ENCODE peak calls at places on chromosomes 7 and 10, in eight cellular contexts. B, O, U, V, F, C, G and I are unnamed samples. For H3K36me3, the result is how much of the 10 kb centered on the place peaks cover.

GRCh38 chr10:122348512-122348911 is 26.0 kb upstream of the PLEKHA1 start:
- DNase-seq in B (no peak), O (no peak), U (peak), V (no peak), F (no peak), C (no peak), G (no peak), I (no peak)

GRCh38 chr10:126062132-126063032 is 166.0 kb downstream of the FANK1 start:
- DNase-seq in B (peak), O (peak), U (no peak), V (no peak), F (no peak), C (peak), G (peak), I (peak)

GRCh38 chr7:112422842-112423496 is 27.3 kb upstream of the IFRD1 start:
- DNase-seq in B (peak), O (peak), U (peak), V (peak), F (peak), C (peak), G (peak), I (peak)

GRCh38 chr7:381211-382117 is 91.5 kb downstream of the FOXL3 start:
- DNase-seq in B (no peak), O (no peak), U (no peak), V (peak), F (no peak), C (no peak), G (no peak), I (peak)

GRCh38 chr10:34124522-34125035 is 690.5 kb downstream of the PARD3 start:
- DNase-seq in B (peak), O (peak), U (no peak), V (peak), F (peak), C (no peak), G (peak), I (no peak)

GRCh38 chr10:122850705-122851640 is 5.3 kb upstream of the CUZD1 start:
- DNase-seq in B (peak), O (peak), U (no peak), V (no peak), F (no peak), C (peak), G (no peak), I (no peak)

GRCh38 chr7:137091396-137091795 is 222.9 kb downstream of the CHRM2 start:
- DNase-seq in B (no peak), O (no peak), U (peak), V (peak), F (no peak), C (peak), G (no peak), I (no peak)

GRCh38 chr7:7696458-7697119 is 21.8 kb downstream of the RPA3 start:
- DNase-seq in B (peak), O (peak), U (no peak), V (no peak), F (peak), C (peak), G (no peak), I (no peak)

GRCh38 chr10:128031216-128031615 is 95.0 kb downstream of the MKI67 start:
- DNase-seq in B (no peak), O (no peak), U (no peak), V (no peak), F (no peak), C (no peak), G (no peak), I (no peak)

GRCh38 chr10:43844236-43844635 is 195.6 kb upstream of the ZNF32 start:
- DNase-seq in B (peak), O (no peak), U (no peak), V (no peak), F (no peak), C (no peak), G (no peak), I (no peak)

GRCh38 chr10:14820010-14820774 is 17.6 kb downstream of the CDNF start:
- DNase-seq in B (peak), O (peak), U (no peak), V (no peak), F (no peak), C (peak), G (peak), I (no peak)

GRCh38 chr7:151470656-151471180 is 30.8 kb upstream of the CRYGN start:
- DNase-seq in B (no peak), O (no peak), U (peak), V (peak), F (no peak), C (no peak), G (no peak), I (no peak)

GRCh38 chr10:64211466-64211865 is 690.3 kb downstream of the REEP3 start:
- DNase-seq in B (no peak), O (no peak), U (no peak), V (no peak), F (no peak), C (no peak), G (no peak), I (no peak)

GRCh38 chr7:43362652-43363428 is 220.1 kb upstream of the STK17A start:
- DNase-seq in B (peak), O (peak), U (no peak), V (no peak), F (no peak), C (peak), G (peak), I (no peak)

GRCh38 chr7:75646551-75647102 is 92.1 kb downstream of the HIP1 start:
- DNase-seq in B (no peak), O (no peak), U (no peak), V (peak), F (no peak), C (no peak), G (no peak), I (no peak)

GRCh38 chr7:42575161-42575560 is 336.7 kb downstream of the C7orf25 start:
- DNase-seq in B (no peak), O (no peak), U (no peak), V (no peak), F (no peak), C (peak), G (no peak), I (no peak)

GRCh38 chr10:110327262-110327914 is 22.7 kb upstream of the SMNDC1 start:
- DNase-seq in B (peak), O (peak), U (no peak), V (no peak), F (no peak), C (no peak), G (no peak), I (no peak)

GRCh38 chr10:77506517-77506916 is 131.1 kb downstream of the KCNMA1 start:
- DNase-seq in B (no peak), O (peak), U (no peak), V (no peak), F (no peak), C (peak), G (no peak), I (no peak)

GRCh38 chr10:130242483-130242882 is 106.3 kb downstream of the GLRX3 start:
- DNase-seq in B (no peak), O (no peak), U (no peak), V (peak), F (no peak), C (no peak), G (no peak), I (no peak)

GRCh38 chr7:1232623-1233327 is at the start of gene UNCX:
- DNase-seq in B (no peak), O (no peak), U (no peak), V (peak), F (no peak), C (no peak), G (no peak), I (no peak)

GRCh38 chr10:16510843-16511242 is 10.8 kb downstream of the C1QL3 start:
- DNase-seq in B (no peak), O (no peak), U (no peak), V (no peak), F (no peak), C (no peak), G (no peak), I (no peak)

GRCh38 chr7:41803569-41803968 is 100.7 kb upstream of the INHBA start:
- DNase-seq in B (no peak), O (no peak), U (no peak), V (no peak), F (no peak), C (no peak), G (no peak), I (no peak)

GRCh38 chr10:31773749-31774148 is 154.9 kb downstream of the ARHGAP12 start:
- DNase-seq in B (no peak), O (no peak), U (no peak), V (no peak), F (no peak), C (no peak), G (no peak), I (no peak)

GRCh38 chr7:129225931-129226572 is 1.2 kb downstream of the AHCYL2 start:
- DNase-seq in B (no peak), O (peak), U (no peak), V (no peak), F (no peak), C (no peak), G (no peak), I (no peak)

GRCh38 chr10:100930368-100930767 is 17.6 kb downstream of the SLF2 start:
- DNase-seq in B (peak), O (peak), U (no peak), V (no peak), F (peak), C (no peak), G (no peak), I (no peak)

GRCh38 chr10:124322191-124322980 is 96.3 kb downstream of the OAT start:
- DNase-seq in B (no peak), O (no peak), U (no peak), V (peak), F (no peak), C (no peak), G (no peak), I (no peak)

GRCh38 chr10:133097961-133098360 is 10.2 kb downstream of the ADGRA1 start:
- DNase-seq in B (no peak), O (no peak), U (no peak), V (no peak), F (no peak), C (no peak), G (no peak), I (no peak)

GRCh38 chr10:114928818-114929217 is 9.2 kb upstream of the TRUB1 start:
- DNase-seq in B (no peak), O (no peak), U (no peak), V (no peak), F (no peak), C (no peak), G (no peak), I (no peak)

GRCh38 chr10:101829561-101830315 is 11.5 kb upstream of the OGA start:
- DNase-seq in B (peak), O (no peak), U (peak), V (peak), F (no peak), C (no peak), G (no peak), I (peak)

GRCh38 chr7:30596043-30596641 is 1.5 kb downstream of the GARS1 start:
- DNase-seq in B (peak), O (peak), U (no peak), V (no peak), F (peak), C (peak), G (peak), I (peak)

GRCh38 chr7:143514995-143515735 is 37.5 kb downstream of the TAS2R41 start:
- DNase-seq in B (peak), O (no peak), U (no peak), V (no peak), F (no peak), C (no peak), G (no peak), I (no peak)

GRCh38 chr7:143514487-143514886 is 36.8 kb downstream of the TAS2R41 start:
- DNase-seq in B (no peak), O (no peak), U (no peak), V (no peak), F (no peak), C (no peak), G (no peak), I (no peak)

GRCh38 chr7:143519411-143520131 is 41.9 kb downstream of the TAS2R41 start:
- DNase-seq in B (peak), O (peak), U (no peak), V (peak), F (no peak), C (peak), G (peak), I (no peak)

GRCh38 chr7:143518941-143519340 is 41.3 kb downstream of the TAS2R41 start:
- DNase-seq in B (no peak), O (no peak), U (no peak), V (no peak), F (no peak), C (no peak), G (no peak), I (no peak)

GRCh38 chr7:143518521-143518920 is 40.8 kb downstream of the TAS2R41 start:
- DNase-seq in B (no peak), O (no peak), U (no peak), V (peak), F (no peak), C (no peak), G (no peak), I (no peak)
- H3K27ac ChIP-seq in B (no peak), O (no peak), U (no peak), V (peak), F (no peak), C (no peak), G (no peak), I (no peak)

GRCh38 chr7:83646027-83646426 is 2.9 kb downstream of the SEMA3E start:
- DNase-seq in B (no peak), O (no peak), U (no peak), V (no peak), F (no peak), C (no peak), G (no peak), I (no peak)

GRCh38 chr7:83649701-83650100 is 762 bp upstream of the SEMA3E start:
- DNase-seq in B (no peak), O (no peak), U (no peak), V (no peak), F (no peak), C (no peak), G (no peak), I (no peak)

GRCh38 chr7:83643754-83644153 is 5.2 kb downstream of the SEMA3E start:
- DNase-seq in B (no peak), O (no peak), U (no peak), V (no peak), F (no peak), C (no peak), G (peak), I (no peak)

GRCh38 chr7:83652481-83652880 is 3.5 kb upstream of the SEMA3E start:
- DNase-seq in B (no peak), O (no peak), U (no peak), V (no peak), F (no peak), C (no peak), G (no peak), I (no peak)

GRCh38 chr7:83648464-83649241 is at the start of gene SEMA3E:
- DNase-seq in B (peak), O (peak), U (peak), V (peak), F (no peak), C (peak), G (peak), I (peak)
- H3K9ac ChIP-seq in B (peak), O (peak), U (no peak), V (peak), F (no peak), C (no peak), G (no peak), I (no peak)

DNA sequence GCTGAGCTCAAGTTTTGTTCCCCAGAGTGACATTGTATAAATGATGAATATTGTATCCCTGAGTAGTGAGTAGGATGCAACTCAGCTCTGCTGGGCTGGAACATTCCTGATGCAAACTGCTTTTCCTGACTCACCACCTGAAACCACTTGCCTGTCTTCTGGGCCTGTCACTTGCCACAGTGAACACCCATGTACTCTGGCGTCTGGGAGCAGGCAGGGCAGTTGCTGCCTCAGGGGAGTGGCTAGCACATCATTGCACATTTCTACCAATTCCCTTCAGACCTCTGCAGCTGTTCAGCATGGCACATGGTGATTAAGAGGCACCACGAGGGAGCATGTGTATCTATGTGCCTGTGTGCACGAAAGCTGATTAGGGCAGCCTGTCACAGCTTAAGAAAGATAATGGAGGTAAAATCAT is 157.3 kb downstream of the SND1 start:
- DNase-seq in B (peak), O (peak), U (no peak), V (no peak), F (no peak), C (peak), G (peak), I (no peak)
- H3K36me3 ChIP-seq in B (under half), O (under half), U (under half), V (half or more), F (under half), C (under half), G (under half), I (under half)

DNA sequence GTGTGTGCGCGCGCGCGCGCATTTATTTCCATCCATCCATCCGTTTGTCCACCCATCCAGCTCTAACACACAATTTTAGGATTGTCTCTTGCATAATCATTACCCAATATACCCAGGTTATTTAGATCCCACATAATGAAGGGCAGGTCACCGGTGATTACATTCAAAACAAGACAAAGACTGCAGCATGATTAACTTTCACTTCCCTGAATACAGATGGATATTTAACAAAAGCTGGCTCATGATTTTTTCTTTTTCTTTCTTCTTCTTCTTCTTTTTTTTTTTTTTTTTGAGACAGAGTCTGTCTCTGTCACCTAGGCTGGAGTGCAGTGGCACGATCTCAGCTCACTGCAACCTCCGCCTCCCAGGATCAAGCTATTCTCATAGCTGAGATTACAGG is 86.2 kb downstream of the SH3PXD2A start:
- DNase-seq in B (no peak), O (no peak), U (no peak), V (no peak), F (no peak), C (no peak), G (no peak), I (no peak)
- H3K27ac ChIP-seq in B (no peak), O (no peak), U (no peak), V (no peak), F (no peak), C (no peak), G (no peak), I (no peak)

GRCh38 chr7:120539321-120539720 is 266.3 kb downstream of the KCND2 start:
- DNase-seq in B (peak), O (no peak), U (no peak), V (no peak), F (no peak), C (no peak), G (no peak), I (no peak)
- H3K9ac ChIP-seq in B (no peak), O (no peak), U (no peak), V (no peak), F (no peak), C (no peak), G (no peak), I (no peak)

DNA sequence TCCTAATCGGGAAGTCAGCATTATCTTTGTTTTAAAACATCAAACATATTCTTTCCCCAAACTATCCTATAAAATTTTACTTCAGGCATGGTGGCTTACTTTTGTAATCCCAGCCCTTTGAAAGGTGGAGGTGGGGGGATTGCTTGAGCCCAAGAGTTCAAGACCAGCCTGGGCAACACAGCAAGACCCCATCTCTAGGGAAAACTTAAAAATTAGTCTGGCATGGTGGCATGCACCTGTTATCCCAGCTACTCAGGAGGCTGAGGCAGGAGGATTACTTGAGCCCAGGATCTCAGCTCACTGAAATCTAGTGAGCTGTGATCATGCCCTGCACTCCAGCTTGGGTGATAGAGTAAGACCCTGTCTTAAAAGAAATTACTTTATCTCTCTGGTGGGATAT is 4.9 kb downstream of the CLDN12 start:
- DNase-seq in B (no peak), O (no peak), U (no peak), V (no peak), F (no peak), C (no peak), G (no peak), I (no peak)
- H3K36me3 ChIP-seq in B (under half), O (under half), U (under half), V (half or more), F (under half), C (under half), G (under half), I (under half)